ENCODE peak calls at places on chromosomes 1 and 21, in four cellular contexts. H is CD4-positive, alpha-beta memory T cell; J is left lung; F is fibroblast of lung. D is an unnamed sample. For H3K4me1, the result is how much of the 10 kb centered on the place peaks cover.

GRCh38 chr1:118989878-118990378 is 1.8 kb upstream of the TBX15 start:
- DNase-seq in H (no peak), J (no peak), F (no peak), D (no peak)

GRCh38 chr1:109814993-109815786 is 51.5 kb upstream of the EPS8L3 start:
- DNase-seq in H (no peak), J (no peak), F (no peak), D (no peak)

GRCh38 chr1:204791453-204792366 is 79.0 kb upstream of the NFASC start:
- DNase-seq in H (peak), J (peak), F (peak), D (no peak)

GRCh38 chr21:43865471-43866181 is 603 bp downstream of the AGPAT3 start:
- DNase-seq in H (peak), J (peak), F (peak), D (no peak)

GRCh38 chr1:1881727-1882126 is 9.2 kb downstream of the GNB1 start:
- DNase-seq in H (no peak), J (no peak), F (no peak), D (no peak)

GRCh38 chr1:199152676-199153075 is 513.8 kb downstream of the PTPRC start:
- DNase-seq in H (no peak), J (no peak), F (no peak), D (no peak)

GRCh38 chr1:110829955-110830553 is 42.9 kb upstream of the CD53 start:
- DNase-seq in H (peak), J (no peak), F (peak), D (no peak)

GRCh38 chr1:173410133-173410793 is 66.9 kb upstream of the PRDX6 start:
- DNase-seq in H (peak), J (no peak), F (peak), D (no peak)

GRCh38 chr1:49424782-49425181 is 599.0 kb downstream of the AGBL4 start:
- DNase-seq in H (no peak), J (no peak), F (no peak), D (no peak)
- H3K4me3 ChIP-seq in H (no peak), J (no peak), F (no peak), D (no peak)

DNA sequence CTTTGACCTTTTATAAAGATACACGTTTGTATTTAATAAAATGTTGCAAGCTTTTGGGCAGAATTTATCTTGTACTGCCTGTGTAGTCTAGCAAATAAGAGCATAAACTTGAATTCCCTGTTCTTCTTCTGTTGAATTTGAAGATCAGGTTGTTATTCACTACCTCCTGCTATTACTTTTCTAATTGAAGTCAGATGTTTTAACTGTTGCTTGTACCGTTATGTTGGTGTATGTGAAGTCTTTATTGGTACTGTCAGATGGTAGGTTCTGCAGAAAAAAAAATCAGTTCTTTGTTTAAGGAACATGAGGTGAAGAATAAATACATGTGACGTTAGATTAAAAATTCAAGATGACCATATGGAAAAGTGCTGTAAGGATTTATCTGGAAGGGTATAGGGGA is 69.1 kb downstream of the DYRK1A start:
- DNase-seq in H (no peak), J (no peak), F (no peak), D (no peak)
- H3K4me1 ChIP-seq in H (half or more), J (under half), F (under half), D (under half)

GRCh38 chr1:180854456-180854855 is 58.2 kb upstream of the KIAA1614 start:
- DNase-seq in H (no peak), J (no peak), F (no peak), D (no peak)

GRCh38 chr1:180862305-180862704 is 50.4 kb upstream of the KIAA1614 start:
- DNase-seq in H (no peak), J (no peak), F (peak), D (no peak)

GRCh38 chr1:180854001-180854400 is 58.7 kb upstream of the KIAA1614 start:
- DNase-seq in H (no peak), J (no peak), F (no peak), D (no peak)

GRCh38 chr1:180860535-180860934 is 52.2 kb upstream of the KIAA1614 start:
- DNase-seq in H (no peak), J (no peak), F (no peak), D (no peak)

GRCh38 chr1:180857947-180858768 is 54.5 kb upstream of the KIAA1614 start:
- DNase-seq in H (no peak), J (no peak), F (no peak), D (no peak)
- H3K4me3 ChIP-seq in H (no peak), J (no peak), F (no peak), D (no peak)

GRCh38 chr1:230853736-230854135 is 14.6 kb downstream of the C1orf198 start:
- DNase-seq in H (no peak), J (no peak), F (no peak), D (no peak)
- H3K4me1 ChIP-seq in H (under half), J (under half), F (under half), D (under half)

DNA sequence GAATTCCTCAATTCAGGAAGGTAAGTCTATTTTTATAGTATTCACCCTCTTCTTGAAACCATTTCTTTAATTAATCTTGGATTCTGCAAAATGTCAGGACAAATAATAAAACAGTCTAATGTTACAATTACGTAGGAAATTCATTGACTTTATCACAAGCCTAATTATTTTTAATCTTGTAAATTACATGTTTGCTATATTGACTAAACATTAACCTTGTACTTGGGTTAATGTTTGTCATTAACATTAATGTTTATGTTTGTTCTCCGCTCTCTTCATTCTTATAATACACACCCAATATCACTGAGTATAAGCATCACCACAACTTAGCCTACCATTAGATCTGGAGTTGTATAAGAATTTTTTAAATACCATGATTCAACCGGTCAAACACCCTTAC is 2.8 kb downstream of the GCLM start:
- DNase-seq in H (no peak), J (no peak), F (no peak), D (no peak)
- H3K4me3 ChIP-seq in H (no peak), J (no peak), F (peak), D (no peak)

GRCh38 chr21:32930673-32931072 is 95.1 kb upstream of the OLIG2 start:
- DNase-seq in H (no peak), J (no peak), F (peak), D (no peak)
- H3K4me1 ChIP-seq in H (under half), J (under half), F (under half), D (under half)